ENCODE peak calls at places on chromosomes 3 and 15, in six cellular contexts. One of them, this sample, is unnamed.

GRCh38 chr3:169509780-169510179 is 153.7 kb downstream of the MECOM start:
- DNase-seq in stimulated activated CD8-positive, alpha-beta memory T cell treated with anti-CD3 and anti-CD28 coated beads, Interleukin-4, amount 100 ng/mL, for 48 hours: no peak
- DNase-seq in psoas muscle: no peak
- DNase-seq in colonic mucosa: no peak
- DNase-seq in left cardiac atrium: no peak
- DNase-seq in progenitor cell of endocrine pancreas: no peak
- DNase-seq in this sample: no peak

GRCh38 chr3:159770998-159771397 is 217.6 kb upstream of the IL12A start:
- DNase-seq in stimulated activated CD8-positive, alpha-beta memory T cell treated with anti-CD3 and anti-CD28 coated beads, Interleukin-4, amount 100 ng/mL, for 48 hours: no peak
- DNase-seq in psoas muscle: no peak
- DNase-seq in colonic mucosa: no peak
- DNase-seq in left cardiac atrium: no peak
- DNase-seq in progenitor cell of endocrine pancreas: no peak
- DNase-seq in this sample: no peak

GRCh38 chr15:43186003-43186353 is 775 bp downstream of the CCNDBP1 start:
- DNase-seq in stimulated activated CD8-positive, alpha-beta memory T cell treated with anti-CD3 and anti-CD28 coated beads, Interleukin-4, amount 100 ng/mL, for 48 hours: no peak
- DNase-seq in psoas muscle: no peak
- DNase-seq in colonic mucosa: peak
- DNase-seq in left cardiac atrium: no peak
- DNase-seq in progenitor cell of endocrine pancreas: no peak
- DNase-seq in this sample: no peak

GRCh38 chr3:81886081-81886480 is 124.6 kb upstream of the GBE1 start:
- DNase-seq in stimulated activated CD8-positive, alpha-beta memory T cell treated with anti-CD3 and anti-CD28 coated beads, Interleukin-4, amount 100 ng/mL, for 48 hours: no peak
- DNase-seq in psoas muscle: no peak
- DNase-seq in colonic mucosa: no peak
- DNase-seq in left cardiac atrium: no peak
- DNase-seq in progenitor cell of endocrine pancreas: no peak
- DNase-seq in this sample: no peak

GRCh38 chr15:40470423-40471104 is at the start of gene CHST14:
- DNase-seq in stimulated activated CD8-positive, alpha-beta memory T cell treated with anti-CD3 and anti-CD28 coated beads, Interleukin-4, amount 100 ng/mL, for 48 hours: peak
- DNase-seq in psoas muscle: peak
- DNase-seq in colonic mucosa: peak
- DNase-seq in left cardiac atrium: peak
- DNase-seq in progenitor cell of endocrine pancreas: peak
- DNase-seq in this sample: no peak

GRCh38 chr15:91022832-91023129 is 387 bp upstream of the VPS33B start:
- DNase-seq in stimulated activated CD8-positive, alpha-beta memory T cell treated with anti-CD3 and anti-CD28 coated beads, Interleukin-4, amount 100 ng/mL, for 48 hours: no peak
- DNase-seq in psoas muscle: no peak
- DNase-seq in colonic mucosa: no peak
- DNase-seq in left cardiac atrium: no peak
- DNase-seq in progenitor cell of endocrine pancreas: no peak
- DNase-seq in this sample: no peak

GRCh38 chr3:71099997-71100719 is 483.4 kb downstream of the FOXP1 start:
- DNase-seq in stimulated activated CD8-positive, alpha-beta memory T cell treated with anti-CD3 and anti-CD28 coated beads, Interleukin-4, amount 100 ng/mL, for 48 hours: no peak
- DNase-seq in psoas muscle: no peak
- DNase-seq in colonic mucosa: no peak
- DNase-seq in left cardiac atrium: no peak
- DNase-seq in progenitor cell of endocrine pancreas: no peak
- DNase-seq in this sample: no peak

GRCh38 chr3:58042947-58043707 is 34.9 kb downstream of the FLNB start:
- DNase-seq in stimulated activated CD8-positive, alpha-beta memory T cell treated with anti-CD3 and anti-CD28 coated beads, Interleukin-4, amount 100 ng/mL, for 48 hours: no peak
- DNase-seq in psoas muscle: no peak
- DNase-seq in colonic mucosa: no peak
- DNase-seq in left cardiac atrium: no peak
- DNase-seq in progenitor cell of endocrine pancreas: no peak
- DNase-seq in this sample: no peak

GRCh38 chr15:75193976-75194375 is 7.7 kb upstream of the C15orf39 start:
- DNase-seq in stimulated activated CD8-positive, alpha-beta memory T cell treated with anti-CD3 and anti-CD28 coated beads, Interleukin-4, amount 100 ng/mL, for 48 hours: no peak
- DNase-seq in psoas muscle: no peak
- DNase-seq in colonic mucosa: no peak
- DNase-seq in left cardiac atrium: no peak
- DNase-seq in progenitor cell of endocrine pancreas: no peak
- DNase-seq in this sample: no peak

GRCh38 chr15:87661481-87661880 is 595.1 kb downstream of the NTRK3 start:
- DNase-seq in stimulated activated CD8-positive, alpha-beta memory T cell treated with anti-CD3 and anti-CD28 coated beads, Interleukin-4, amount 100 ng/mL, for 48 hours: no peak
- DNase-seq in psoas muscle: no peak
- DNase-seq in colonic mucosa: no peak
- DNase-seq in left cardiac atrium: no peak
- DNase-seq in progenitor cell of endocrine pancreas: no peak
- DNase-seq in this sample: no peak

GRCh38 chr3:50550079-50550736 is 17.3 kb downstream of the C3orf18 start:
- DNase-seq in stimulated activated CD8-positive, alpha-beta memory T cell treated with anti-CD3 and anti-CD28 coated beads, Interleukin-4, amount 100 ng/mL, for 48 hours: peak
- DNase-seq in psoas muscle: peak
- DNase-seq in colonic mucosa: peak
- DNase-seq in left cardiac atrium: peak
- DNase-seq in progenitor cell of endocrine pancreas: peak
- DNase-seq in this sample: no peak

GRCh38 chr3:114721864-114722263 is 425.2 kb downstream of the ZBTB20 start:
- DNase-seq in stimulated activated CD8-positive, alpha-beta memory T cell treated with anti-CD3 and anti-CD28 coated beads, Interleukin-4, amount 100 ng/mL, for 48 hours: no peak
- DNase-seq in psoas muscle: no peak
- DNase-seq in colonic mucosa: no peak
- DNase-seq in left cardiac atrium: no peak
- DNase-seq in progenitor cell of endocrine pancreas: no peak
- DNase-seq in this sample: no peak

GRCh38 chr3:97932387-97932801 is 39.8 kb downstream of the RIOX2 start:
- DNase-seq in stimulated activated CD8-positive, alpha-beta memory T cell treated with anti-CD3 and anti-CD28 coated beads, Interleukin-4, amount 100 ng/mL, for 48 hours: no peak
- DNase-seq in psoas muscle: no peak
- DNase-seq in colonic mucosa: no peak
- DNase-seq in left cardiac atrium: no peak
- DNase-seq in progenitor cell of endocrine pancreas: no peak
- DNase-seq in this sample: no peak

GRCh38 chr3:107521466-107522059 is 1.2 kb upstream of the BBX start:
- DNase-seq in stimulated activated CD8-positive, alpha-beta memory T cell treated with anti-CD3 and anti-CD28 coated beads, Interleukin-4, amount 100 ng/mL, for 48 hours: no peak
- DNase-seq in psoas muscle: no peak
- DNase-seq in colonic mucosa: no peak
- DNase-seq in left cardiac atrium: no peak
- DNase-seq in progenitor cell of endocrine pancreas: no peak
- DNase-seq in this sample: no peak

This sample was measured in GOT3.